ENCODE peak calls at places on chromosome 19, in four cellular contexts. J is CD4-positive, alpha-beta T cell; P is omental fat pad; E is GM10248. B is an unnamed sample.

GRCh38 chr19:45474941-45475516 is 7.2 kb downstream of the FOSB start:
- DNase-seq in J (no peak), P (no peak), E (no peak), B (no peak)

GRCh38 chr19:42330521-42330835 is 5.0 kb downstream of the MEGF8 start:
- DNase-seq in J (no peak), P (no peak), E (no peak), B (no peak)

GRCh38 chr19:23415561-23416191 is 20.4 kb upstream of the ZNF91 start:
- DNase-seq in J (no peak), P (no peak), E (no peak), B (peak; percentile 48)

GRCh38 chr19:28500319-28500718 is 712.6 kb downstream of the UQCRFS1 start:
- DNase-seq in J (no peak), P (no peak), E (no peak), B (no peak)

GRCh38 chr19:1000095-1000494 is at the start of gene GRIN3B:
- DNase-seq in J (peak; percentile 58), P (no peak), E (peak; percentile 82), B (peak; percentile 75)

GRCh38 chr19:46493236-46494114 is 2.2 kb downstream of the PNMA8B start:
- DNase-seq in J (peak; percentile 39), P (no peak), E (peak; percentile 22), B (no peak)

GRCh38 chr19:5154129-5154798 is 185.4 kb downstream of the KDM4B start:
- DNase-seq in J (peak; percentile 24), P (no peak), E (peak; percentile 70), B (peak; percentile 45)

GRCh38 chr19:1432507-1432887 is 5.7 kb upstream of the RPS15 start:
- DNase-seq in J (no peak), P (no peak), E (no peak), B (no peak)

GRCh38 chr19:44745386-44745831 is 3.1 kb upstream of the BCL3 start:
- DNase-seq in J (no peak), P (no peak), E (no peak), B (no peak)

GRCh38 chr19:39007096-39007495 is 25.3 kb downstream of the FBXO27 start:
- DNase-seq in J (no peak), P (no peak), E (no peak), B (no peak)

GRCh38 chr19:7641288-7642276 is 4.7 kb downstream of the STXBP2 start:
- DNase-seq in J (no peak), P (no peak), E (no peak), B (no peak)

GRCh38 chr19:33432408-33433170 is 59.1 kb downstream of the CEBPG start:
- DNase-seq in J (no peak), P (no peak), E (no peak), B (no peak)

GRCh38 chr19:52542984-52543664 is 15.7 kb downstream of the ZNF808 start:
- DNase-seq in J (peak; percentile 13), P (no peak), E (peak; percentile 11), B (no peak)

GRCh38 chr19:45448887-45449299 is 18.9 kb upstream of the FOSB start:
- DNase-seq in J (no peak), P (no peak), E (no peak), B (no peak)

GRCh38 chr19:47049307-47049700 is 880 bp upstream of the TMEM160 start:
- DNase-seq in J (no peak), P (no peak), E (no peak), B (no peak)

GRCh38 chr19:31648347-31648746 is 299.1 kb upstream of the TSHZ3 start:
- DNase-seq in J (no peak), P (no peak), E (no peak), B (no peak)

GRCh38 chr19:8695501-8695900 is 3.1 kb downstream of the ACTL9 start:
- DNase-seq in J (no peak), P (no peak), E (no peak), B (no peak)

GRCh38 chr19:48341006-48341405 is 15.7 kb downstream of the EMP3 start:
- DNase-seq in J (no peak), P (no peak), E (no peak), B (no peak)

GRCh38 chr19:39825093-39825463 is 8.9 kb downstream of the DYRK1B start:
- DNase-seq in J (no peak), P (no peak), E (no peak), B (no peak)

GRCh38 chr19:54541712-54542111 is 31.9 kb upstream of the LILRA2 start:
- DNase-seq in J (no peak), P (no peak), E (no peak), B (no peak)

GRCh38 chr19:11414544-11414943 is 4.6 kb downstream of the RGL3 start:
- DNase-seq in J (no peak), P (no peak), E (no peak), B (no peak)

GRCh38 chr19:38134538-38135149 is 89.4 kb downstream of the DPF1 start:
- DNase-seq in J (peak; percentile 20), P (no peak), E (peak; percentile 54), B (no peak)

GRCh38 chr19:13162749-13163608 is 12.8 kb downstream of the IER2 start:
- DNase-seq in J (peak; percentile 78), P (peak; percentile 92), E (peak; percentile 79), B (peak; percentile 88)

GRCh38 chr19:33674575-33675367 is 53.0 kb downstream of the CHST8 start:
- DNase-seq in J (no peak), P (no peak), E (no peak), B (no peak)

GRCh38 chr19:17737690-17738153 is 13.6 kb upstream of the FCHO1 start:
- DNase-seq in J (no peak), P (no peak), E (no peak), B (no peak)

GRCh38 chr19:28426902-28427232 is 786.1 kb downstream of the UQCRFS1 start:
- DNase-seq in J (no peak), P (no peak), E (no peak), B (no peak)

GRCh38 chr19:35214766-35215422 is 13.6 kb downstream of the FAM187B start:
- DNase-seq in J (no peak), P (no peak), E (no peak), B (no peak)

GRCh38 chr19:35213678-35214632 is 14.6 kb downstream of the FAM187B start:
- DNase-seq in J (peak; percentile 79), P (peak; percentile 36), E (peak; percentile 27), B (no peak)

GRCh38 chr19:35219008-35219407 is 9.5 kb downstream of the FAM187B start:
- DNase-seq in J (no peak), P (no peak), E (no peak), B (no peak)

GRCh38 chr19:35216026-35216832 is 12.3 kb downstream of the FAM187B start:
- DNase-seq in J (no peak), P (no peak), E (no peak), B (no peak)

DNA sequence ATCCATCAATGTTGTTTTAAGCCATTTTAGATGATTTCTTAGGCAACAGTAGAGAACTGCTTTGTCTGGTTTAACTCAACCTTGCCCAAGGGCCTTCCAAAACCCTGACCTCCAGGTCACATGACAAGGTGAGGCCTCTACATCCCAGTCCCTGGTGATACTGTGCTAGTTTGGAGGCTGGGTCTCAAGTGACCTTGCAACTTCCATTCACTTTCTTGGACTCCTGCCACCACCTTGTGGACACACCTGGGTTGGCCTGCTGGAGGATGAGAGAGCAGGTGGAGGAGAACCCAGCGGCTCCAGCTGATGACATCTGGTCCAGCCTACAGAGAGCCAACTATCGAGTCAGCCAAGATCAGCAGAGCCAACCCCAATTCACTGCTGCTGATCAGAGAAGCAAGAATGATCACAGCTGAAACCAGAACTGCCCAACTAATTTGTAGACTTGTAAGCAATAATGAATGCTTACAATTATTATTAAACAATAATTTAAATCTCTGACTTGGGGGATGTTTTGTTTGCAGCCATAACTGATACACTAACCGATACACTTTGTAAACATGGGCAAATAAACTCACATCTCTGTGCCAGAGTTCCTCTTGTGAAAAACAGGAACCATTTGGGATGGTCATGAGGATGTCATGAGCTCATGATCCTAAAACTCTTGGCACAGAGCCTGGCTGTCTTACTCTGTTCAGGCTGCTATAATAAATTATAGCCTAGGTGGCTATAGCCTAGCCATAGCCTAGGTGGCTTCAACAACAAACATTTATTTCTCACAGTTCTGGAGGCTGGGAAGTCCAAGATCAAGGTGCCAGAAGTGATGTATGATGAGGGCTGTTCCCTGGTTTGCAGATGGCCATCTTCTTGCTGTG is 11.5 kb downstream of the FAM187B start:
- DNase-seq in J (peak; percentile 42), P (no peak), E (peak; percentile 30), B (no peak)
- TF ChIP-seq CTCF in J (peak; percentile 33), P (no peak), E (peak; percentile 44), B (no peak)

DNA sequence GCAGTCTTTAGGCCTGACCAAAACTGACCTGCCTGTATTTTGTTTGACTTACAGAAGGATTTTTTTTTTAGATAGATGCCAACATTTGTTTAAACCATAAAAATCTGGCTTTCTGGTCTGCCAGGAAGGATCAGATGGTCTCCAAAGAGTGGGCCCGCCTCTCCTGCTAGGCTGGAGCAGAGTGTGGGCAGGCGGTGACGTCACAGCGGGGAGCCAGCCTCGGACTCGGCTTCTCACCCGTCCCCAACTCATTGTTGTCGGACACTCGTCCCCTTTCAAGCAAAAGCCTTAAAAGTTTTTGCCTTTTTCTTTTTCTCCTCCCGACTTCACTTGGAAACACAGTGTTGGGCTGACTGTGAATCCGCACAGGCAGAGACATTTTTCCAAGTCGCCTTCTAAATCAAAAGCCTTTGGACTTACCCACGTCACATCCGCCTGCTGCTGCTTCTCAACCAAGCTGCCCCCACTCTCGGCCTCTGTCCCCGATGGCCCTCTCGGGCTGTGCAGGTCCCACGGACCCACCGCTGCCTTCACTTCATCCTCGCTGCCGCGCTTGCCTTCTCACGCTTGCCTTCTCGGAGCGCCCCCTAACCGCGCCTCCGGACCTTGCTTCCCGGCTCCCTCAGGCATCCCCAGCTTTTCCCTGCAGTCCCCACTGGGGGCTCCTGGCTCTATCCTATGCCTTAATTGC is 4.1 kb upstream of the ZNF135 start:
- DNase-seq in J (no peak), P (no peak), E (no peak), B (no peak)
- TF ChIP-seq CTCF in J (no peak), P (no peak), E (no peak), B (no peak)

GRCh38 chr19:18854982-18855381 is 23.2 kb downstream of the UPF1 start:
- DNase-seq in J (no peak), P (no peak), E (no peak), B (no peak)
- TF ChIP-seq CTCF in J (no peak), P (no peak), E (no peak), B (no peak)

GRCh38 chr19:3412066-3412465 is 45.7 kb downstream of the NFIC start:
- DNase-seq in J (no peak), P (no peak), E (no peak), B (no peak)

GRCh38 chr19:3407556-3408516 is 41.5 kb downstream of the NFIC start:
- DNase-seq in J (no peak), P (no peak), E (no peak), B (no peak)

GRCh38 chr19:3408996-3409345 is 42.6 kb downstream of the NFIC start:
- DNase-seq in J (no peak), P (no peak), E (no peak), B (no peak)

GRCh38 chr19:3411636-3412035 is 45.3 kb downstream of the NFIC start:
- DNase-seq in J (no peak), P (no peak), E (no peak), B (no peak)

DNA sequence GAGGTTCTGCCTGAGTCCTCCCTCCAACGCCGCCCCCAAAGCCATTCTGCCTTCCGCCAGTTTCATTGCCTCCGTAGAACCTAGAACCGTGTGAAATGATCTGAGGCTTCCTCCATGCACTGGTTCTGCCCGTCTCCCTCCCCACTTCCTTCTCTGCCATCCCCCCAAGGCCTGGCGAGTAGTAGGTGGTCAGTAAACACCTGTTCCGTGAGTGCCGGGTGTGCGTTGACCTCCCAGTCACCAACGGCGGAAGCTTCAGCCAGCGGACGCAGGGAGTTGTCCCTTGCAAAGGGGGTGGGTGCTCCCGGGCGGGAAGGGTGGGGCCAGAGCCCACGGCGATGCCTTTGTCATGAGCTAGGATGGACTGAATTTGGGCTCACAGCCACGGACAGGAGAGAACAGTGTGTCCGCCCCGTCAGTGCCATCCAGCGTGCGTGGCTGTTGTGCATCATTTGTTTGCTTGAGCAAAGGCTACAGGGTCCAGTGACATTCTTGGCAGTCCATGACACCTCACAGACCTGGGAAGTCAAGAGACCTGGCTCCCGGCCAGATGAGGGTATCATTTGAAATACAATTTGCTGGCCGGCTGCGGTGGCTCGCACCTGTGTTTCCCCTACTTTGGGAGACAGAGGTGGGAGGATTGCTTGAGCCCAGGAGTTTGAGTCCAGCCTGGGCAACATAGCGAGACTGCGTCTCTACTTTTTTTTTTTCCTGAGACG is 43.1 kb downstream of the NFIC start:
- DNase-seq in J (no peak), P (no peak), E (no peak), B (no peak)
- TF ChIP-seq CTCF in J (no peak), P (no peak), E (no peak), B (no peak)

B was measured in progenitor cell of endocrine pancreas.